ENCODE peak calls at places on chromosome 6, in five cellular contexts. One of them, this sample, is unnamed.
A peak's percentile ranks its signal among the peaks of the same experiment; 100 is the strongest.

GRCh38 chr6:20589266-20589665 is 55.0 kb downstream of the CDKAL1 start:
- DNase-seq in endodermal cell: no peak
- DNase-seq in fibroblast of lung: peak; percentile 32
- DNase-seq in GM23248: no peak
- DNase-seq in Karpas-422: no peak
- DNase-seq in this sample: no peak

GRCh38 chr6:81362246-81362645 is 390.2 kb downstream of the TENT5A start:
- DNase-seq in fibroblast of lung: peak; percentile 82
- DNase-seq in GM23248: peak; percentile 45
- DNase-seq in Karpas-422: no peak
- DNase-seq in endodermal cell: no peak
- DNase-seq in this sample: no peak

GRCh38 chr6:166112580-166112979 is 55.1 kb downstream of the TBXT start:
- DNase-seq in Karpas-422: no peak
- DNase-seq in endodermal cell: no peak
- DNase-seq in GM23248: peak; percentile 96
- DNase-seq in fibroblast of lung: peak; percentile 87
- DNase-seq in this sample: no peak

GRCh38 chr6:138865480-138866101 is 69.7 kb downstream of the ECT2L start:
- DNase-seq in Karpas-422: peak; percentile 31
- DNase-seq in GM23248: no peak
- DNase-seq in endodermal cell: no peak
- DNase-seq in fibroblast of lung: no peak
- DNase-seq in this sample: no peak

GRCh38 chr6:16723833-16724232 is 37.4 kb downstream of the ATXN1 start:
- DNase-seq in endodermal cell: peak; percentile 65
- DNase-seq in Karpas-422: no peak
- DNase-seq in fibroblast of lung: peak; percentile 99
- DNase-seq in GM23248: peak; percentile 96
- DNase-seq in this sample: no peak

GRCh38 chr6:128963561-128963960 is 80.6 kb downstream of the LAMA2 start:
- DNase-seq in GM23248: peak; percentile 69
- DNase-seq in endodermal cell: no peak
- DNase-seq in Karpas-422: no peak
- DNase-seq in fibroblast of lung: peak; percentile 57
- DNase-seq in this sample: no peak

GRCh38 chr6:4017847-4018193 is 61.1 kb downstream of the FAM217A start:
- DNase-seq in Karpas-422: peak; percentile 80
- DNase-seq in endodermal cell: no peak
- DNase-seq in GM23248: peak; percentile 59
- DNase-seq in fibroblast of lung: peak; percentile 51
- DNase-seq in this sample: no peak

GRCh38 chr6:155248021-155249001 is 15.5 kb upstream of the CLDN20 start:
- DNase-seq in endodermal cell: peak; percentile 82
- DNase-seq in Karpas-422: peak; percentile 57
- DNase-seq in GM23248: peak; percentile 78
- DNase-seq in fibroblast of lung: peak; percentile 72
- DNase-seq in this sample: no peak

GRCh38 chr6:72080260-72080941 is 194.1 kb downstream of the RIMS1 start:
- DNase-seq in endodermal cell: no peak
- DNase-seq in fibroblast of lung: no peak
- DNase-seq in Karpas-422: no peak
- DNase-seq in GM23248: no peak
- DNase-seq in this sample: no peak

GRCh38 chr6:35480176-35480575 is 12.0 kb downstream of the RPL10A start:
- DNase-seq in fibroblast of lung: no peak
- DNase-seq in GM23248: no peak
- DNase-seq in Karpas-422: no peak
- DNase-seq in endodermal cell: peak; percentile 38
- DNase-seq in this sample: no peak

GRCh38 chr6:56370127-56370540 is 122.8 kb upstream of the COL21A1 start:
- DNase-seq in endodermal cell: peak; percentile 86
- DNase-seq in fibroblast of lung: peak; percentile 62
- DNase-seq in Karpas-422: no peak
- DNase-seq in GM23248: peak; percentile 84
- DNase-seq in this sample: peak; percentile 45

GRCh38 chr6:56424542-56425083 is 177.2 kb upstream of the COL21A1 start:
- DNase-seq in fibroblast of lung: no peak
- DNase-seq in GM23248: no peak
- DNase-seq in endodermal cell: no peak
- DNase-seq in Karpas-422: no peak
- DNase-seq in this sample: no peak

GRCh38 chr6:153015094-153015645 is 12.7 kb upstream of the MTRF1L start:
- DNase-seq in GM23248: no peak
- DNase-seq in endodermal cell: no peak
- DNase-seq in fibroblast of lung: peak; percentile 45
- DNase-seq in Karpas-422: no peak
- DNase-seq in this sample: no peak

GRCh38 chr6:159720708-159721107 is 6.6 kb upstream of the WTAP start:
- DNase-seq in fibroblast of lung: no peak
- DNase-seq in GM23248: peak; percentile 38
- DNase-seq in endodermal cell: peak; percentile 63
- DNase-seq in Karpas-422: peak; percentile 87
- DNase-seq in this sample: no peak

GRCh38 chr6:33585403-33586107 is 5.5 kb upstream of the BAK1 start:
- DNase-seq in fibroblast of lung: peak; percentile 68
- DNase-seq in Karpas-422: peak; percentile 96
- DNase-seq in endodermal cell: peak; percentile 95
- DNase-seq in GM23248: peak; percentile 76
- DNase-seq in this sample: no peak

GRCh38 chr6:5086294-5086890 is 1.3 kb downstream of the PPP1R3G start:
- DNase-seq in Karpas-422: no peak
- DNase-seq in fibroblast of lung: peak; percentile 6
- DNase-seq in GM23248: no peak
- DNase-seq in endodermal cell: peak; percentile 80
- DNase-seq in this sample: no peak

GRCh38 chr6:121645100-121645745 is 209.8 kb downstream of the GJA1 start:
- DNase-seq in Karpas-422: no peak
- DNase-seq in GM23248: peak; percentile 9
- DNase-seq in endodermal cell: no peak
- DNase-seq in fibroblast of lung: peak; percentile 78
- DNase-seq in this sample: no peak

GRCh38 chr6:36888115-36888643 is 2.4 kb downstream of the C6orf89 start:
- DNase-seq in GM23248: no peak
- DNase-seq in endodermal cell: no peak
- DNase-seq in fibroblast of lung: no peak
- DNase-seq in Karpas-422: no peak
- DNase-seq in this sample: no peak

GRCh38 chr6:22800451-22800850 is 231.1 kb downstream of the HDGFL1 start:
- DNase-seq in Karpas-422: no peak
- DNase-seq in endodermal cell: no peak
- DNase-seq in fibroblast of lung: no peak
- DNase-seq in GM23248: no peak
- DNase-seq in this sample: no peak

GRCh38 chr6:101391772-101392560 is 1.5 kb upstream of the GRIK2 start:
- DNase-seq in GM23248: no peak
- DNase-seq in endodermal cell: peak; percentile 74
- DNase-seq in fibroblast of lung: peak; percentile 15
- DNase-seq in Karpas-422: no peak
- DNase-seq in this sample: no peak

GRCh38 chr6:135568366-135568765 is 70.8 kb upstream of the AHI1 start:
- DNase-seq in GM23248: peak; percentile 20
- DNase-seq in fibroblast of lung: peak; percentile 97
- DNase-seq in Karpas-422: no peak
- DNase-seq in endodermal cell: no peak
- DNase-seq in this sample: no peak

GRCh38 chr6:143872211-143872610 is 7.9 kb downstream of the ZC2HC1B start:
- DNase-seq in fibroblast of lung: no peak
- DNase-seq in Karpas-422: no peak
- DNase-seq in endodermal cell: no peak
- DNase-seq in GM23248: peak; percentile 33
- DNase-seq in this sample: no peak

GRCh38 chr6:159103396-159104162 is 58.8 kb upstream of the TAGAP start:
- DNase-seq in fibroblast of lung: no peak
- DNase-seq in Karpas-422: no peak
- DNase-seq in endodermal cell: peak; percentile 50
- DNase-seq in GM23248: no peak
- DNase-seq in this sample: no peak

GRCh38 chr6:110412258-110412839 is 3.0 kb downstream of the DDO start:
- DNase-seq in GM23248: no peak
- DNase-seq in fibroblast of lung: no peak
- DNase-seq in Karpas-422: no peak
- DNase-seq in endodermal cell: no peak
- DNase-seq in this sample: no peak

DNA sequence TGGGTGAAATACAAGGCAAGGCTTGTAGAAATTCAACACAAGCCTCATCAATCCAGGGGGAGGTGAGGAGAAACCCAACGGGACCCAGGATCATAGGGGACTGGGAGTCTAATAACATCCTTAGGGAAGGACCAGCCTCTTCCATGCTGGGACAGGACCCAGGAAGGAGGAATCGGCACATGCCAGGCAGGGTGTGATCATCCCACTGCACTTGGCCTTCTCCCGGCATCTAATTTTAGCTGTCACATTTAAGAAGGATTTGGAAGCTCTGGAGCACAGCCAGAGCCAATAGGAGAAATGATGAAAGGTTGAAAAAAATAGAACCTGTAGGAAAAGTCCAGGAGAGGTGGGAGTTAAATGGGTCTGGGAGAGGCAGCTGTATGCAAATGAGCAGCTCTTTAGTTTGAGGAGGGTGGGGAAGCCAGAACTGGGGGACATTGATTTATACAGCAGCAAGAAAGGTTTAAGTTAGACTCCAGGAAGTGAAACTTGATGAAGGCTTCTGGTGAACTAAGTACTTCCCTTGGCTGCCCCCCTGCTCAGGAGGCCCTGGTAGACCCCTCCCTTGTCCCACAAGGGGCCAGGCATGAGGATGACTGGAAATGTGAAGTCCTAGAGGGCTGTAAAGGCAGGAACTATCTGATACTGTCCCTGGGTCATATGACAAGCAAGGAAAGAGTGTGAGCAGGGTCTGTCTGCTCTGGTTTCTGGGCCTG is 260.3 kb downstream of the LRFN2 start:
- DNase-seq in Karpas-422: peak; percentile 75
- DNase-seq in endodermal cell: no peak
- DNase-seq in fibroblast of lung: no peak
- DNase-seq in GM23248: no peak
- DNase-seq in this sample: no peak
- H3K27me3 ChIP-seq in Karpas-422: no peaks in the 10 kb centered on the region
- H3K27me3 ChIP-seq in endodermal cell: peaks cover under 1% of the 10 kb centered on the region
- H3K27me3 ChIP-seq in fibroblast of lung: no peaks in the 10 kb centered on the region
- H3K27me3 ChIP-seq in GM23248: peaks cover 10% of the 10 kb centered on the region
- H3K27me3 ChIP-seq in this sample: peaks cover 33% of the 10 kb centered on the region

GRCh38 chr6:167987811-167988495 is 9.5 kb upstream of the KIF25 start:
- DNase-seq in fibroblast of lung: peak; percentile 19
- DNase-seq in Karpas-422: no peak
- DNase-seq in GM23248: peak; percentile 81
- DNase-seq in endodermal cell: no peak
- DNase-seq in this sample: no peak
- H3K9ac ChIP-seq in fibroblast of lung: no peak overlapping the region
- H3K9ac ChIP-seq in Karpas-422: no peak overlapping the region
- H3K9ac ChIP-seq in GM23248: peak overlapping the region; percentile 72
- H3K9ac ChIP-seq in endodermal cell: no peak overlapping the region
- H3K9ac ChIP-seq in this sample: no peak overlapping the region

GRCh38 chr6:30611856-30612194 is 5.2 kb downstream of the PPP1R10 start:
- DNase-seq in GM23248: no peak
- DNase-seq in Karpas-422: no peak
- DNase-seq in endodermal cell: no peak
- DNase-seq in fibroblast of lung: no peak
- DNase-seq in this sample: no peak
- H3K4me1 ChIP-seq in GM23248: peaks cover 23% of the 10 kb centered on the region
- H3K4me1 ChIP-seq in Karpas-422: peaks cover 47% of the 10 kb centered on the region
- H3K4me1 ChIP-seq in endodermal cell: peaks cover 2% of the 10 kb centered on the region
- H3K4me1 ChIP-seq in fibroblast of lung: peaks cover 13% of the 10 kb centered on the region
- H3K4me1 ChIP-seq in this sample: peaks cover 24% of the 10 kb centered on the region

DNA sequence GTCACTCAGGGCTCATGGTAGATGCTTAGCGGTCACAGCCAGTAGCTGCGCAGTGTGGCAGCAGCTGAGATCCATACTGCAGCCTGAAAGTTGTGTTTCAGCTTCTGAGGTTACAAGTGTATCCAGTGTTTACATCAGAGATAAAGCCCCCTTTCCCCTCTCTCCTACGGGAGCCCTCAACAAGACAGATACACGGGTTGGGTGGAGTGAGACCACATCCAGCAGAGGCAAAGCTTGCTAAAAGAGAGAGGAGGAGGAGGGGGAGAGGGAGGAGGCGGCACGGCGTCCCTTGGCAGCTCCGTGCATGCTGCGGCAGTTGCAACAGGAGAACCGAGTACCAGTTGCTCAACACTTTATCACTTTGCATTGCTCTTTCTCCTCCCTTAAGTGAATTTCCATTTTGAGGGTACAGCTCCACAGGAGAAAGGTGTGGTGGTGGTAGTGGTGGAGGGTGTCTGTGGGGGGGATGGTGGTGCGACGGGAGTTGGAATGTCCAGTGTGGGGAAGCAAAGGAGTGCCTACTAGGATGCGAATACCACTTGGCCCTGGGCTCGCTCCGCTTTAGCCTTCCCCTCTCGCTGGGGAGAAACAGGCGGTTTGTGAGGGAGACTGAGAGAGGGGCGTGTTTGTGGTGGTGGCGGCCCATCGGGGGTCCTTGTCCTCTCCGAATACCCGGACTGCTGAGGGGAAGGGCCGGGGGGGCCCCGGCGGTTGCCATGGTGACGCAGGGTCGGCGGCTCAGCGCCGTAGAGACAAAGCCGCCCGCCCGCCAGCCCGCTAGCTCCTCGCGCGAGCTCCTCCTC is 405 bp upstream of the RNF182 start:
- DNase-seq in endodermal cell: peak; percentile 87
- DNase-seq in Karpas-422: no peak
- DNase-seq in GM23248: peak; percentile 84
- DNase-seq in fibroblast of lung: peak; percentile 62
- DNase-seq in this sample: no peak
- H3K27me3 ChIP-seq in endodermal cell: peaks cover 20% of the 10 kb centered on the region
- H3K27me3 ChIP-seq in Karpas-422: no peaks in the 10 kb centered on the region
- H3K27me3 ChIP-seq in GM23248: no peaks in the 10 kb centered on the region
- H3K27me3 ChIP-seq in fibroblast of lung: peaks cover 5% of the 10 kb centered on the region
- H3K27me3 ChIP-seq in this sample: peaks cover 15% of the 10 kb centered on the region

GRCh38 chr6:87333591-87334181 is 4.6 kb upstream of the GJB7 start:
- DNase-seq in fibroblast of lung: peak; percentile 37
- DNase-seq in GM23248: peak; percentile 72
- DNase-seq in Karpas-422: no peak
- DNase-seq in endodermal cell: no peak
- DNase-seq in this sample: no peak

GRCh38 chr6:87340230-87340629 is 4.4 kb upstream of the C6orf163 start:
- DNase-seq in GM23248: no peak
- DNase-seq in endodermal cell: no peak
- DNase-seq in fibroblast of lung: no peak
- DNase-seq in Karpas-422: no peak
- DNase-seq in this sample: no peak

GRCh38 chr6:87334683-87335082 is 5.6 kb upstream of the GJB7 start:
- DNase-seq in endodermal cell: no peak
- DNase-seq in fibroblast of lung: peak; percentile 18
- DNase-seq in GM23248: peak; percentile 72
- DNase-seq in Karpas-422: no peak
- DNase-seq in this sample: no peak

GRCh38 chr6:87333033-87333432 is 4.0 kb upstream of the GJB7 start:
- DNase-seq in endodermal cell: peak; percentile 74
- DNase-seq in fibroblast of lung: no peak
- DNase-seq in GM23248: no peak
- DNase-seq in Karpas-422: no peak
- DNase-seq in this sample: no peak

DNA sequence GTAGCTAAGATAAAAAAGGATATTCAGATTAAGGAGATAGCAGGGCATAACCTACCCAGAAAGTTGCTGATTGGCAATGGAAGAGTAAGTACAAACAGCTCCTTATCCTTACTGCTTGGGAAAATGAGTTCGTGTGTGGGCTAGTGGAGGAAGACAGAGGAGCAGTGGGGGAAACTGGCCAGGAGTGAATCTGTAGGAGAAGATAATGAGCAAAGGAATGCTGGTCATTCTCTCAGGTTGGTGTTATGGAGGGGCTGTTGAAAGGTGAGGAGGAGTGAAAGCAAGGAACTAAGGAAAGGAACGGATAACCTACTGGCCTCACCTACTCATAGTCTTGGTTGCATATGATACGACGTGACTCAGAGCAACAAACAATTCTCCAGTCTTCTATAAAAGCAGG is 7.3 kb upstream of the GJB7 start:
- DNase-seq in GM23248: no peak
- DNase-seq in endodermal cell: peak; percentile 54
- DNase-seq in fibroblast of lung: no peak
- DNase-seq in Karpas-422: no peak
- DNase-seq in this sample: no peak
- H3K9ac ChIP-seq in GM23248: no peak overlapping the region
- H3K9ac ChIP-seq in endodermal cell: no peak overlapping the region
- H3K9ac ChIP-seq in fibroblast of lung: no peak overlapping the region
- H3K9ac ChIP-seq in Karpas-422: no peak overlapping the region
- H3K9ac ChIP-seq in this sample: no peak overlapping the region

This sample was measured in keratinocyte.